ENCODE peak calls at places on chromosomes 1 and 21, in seven cellular contexts. J is H4; M is CD8-positive, alpha-beta T cell; L is NCI-H1092; U is activated gamma-delta T cell treated with Interleukin-2 at 50 U/mL for 16 hours; Z is stimulated activated CD8-positive, alpha-beta memory T cell treated with anti-CD3 and anti-CD28 coated beads, Interleukin-2, amount 100 ng/mL, for 48 hours; I is brain microvascular endothelial cell. F is an unnamed sample.

GRCh38 chr21:35475006-35475405 is 425.9 kb upstream of the RUNX1 start:
- DNase-seq in J (no peak), M (no peak), L (no peak), U (no peak), Z (no peak), I (peak), F (no peak)

GRCh38 chr1:114180742-114181141 is 27.1 kb upstream of the SYT6 start:
- DNase-seq in J (no peak), M (no peak), L (no peak), U (no peak), Z (no peak), I (no peak), F (no peak)

GRCh38 chr1:48793863-48794262 is 17.2 kb upstream of the BEND5 start:
- DNase-seq in J (no peak), M (no peak), L (no peak), U (no peak), Z (no peak), I (no peak), F (no peak)

GRCh38 chr1:99672500-99673213 is 26.7 kb downstream of the PALMD start:
- DNase-seq in J (no peak), M (no peak), L (no peak), U (no peak), Z (no peak), I (peak), F (no peak)

GRCh38 chr1:10795305-10796021 is 983 bp downstream of the CASZ1 start:
- DNase-seq in J (no peak), M (no peak), L (no peak), U (no peak), Z (no peak), I (no peak), F (no peak)

GRCh38 chr1:186957339-186957738 is 128.6 kb downstream of the PLA2G4A start:
- DNase-seq in J (no peak), M (no peak), L (no peak), U (no peak), Z (no peak), I (no peak), F (peak)

GRCh38 chr1:73623946-73624345 is 574.0 kb downstream of the LRRIQ3 start:
- DNase-seq in J (no peak), M (no peak), L (no peak), U (no peak), Z (no peak), I (no peak), F (no peak)

GRCh38 chr1:174152424-174152823 is 6.9 kb upstream of the RABGAP1L start:
- DNase-seq in J (no peak), M (no peak), L (no peak), U (no peak), Z (no peak), I (no peak), F (no peak)

GRCh38 chr1:54640361-54640760 is 1.2 kb upstream of the MROH7 start:
- DNase-seq in J (no peak), M (no peak), L (no peak), U (no peak), Z (no peak), I (no peak), F (no peak)

GRCh38 chr1:233281711-233282581 is 13.6 kb downstream of the PCNX2 start:
- DNase-seq in J (peak), M (peak), L (no peak), U (peak), Z (no peak), I (peak), F (no peak)

GRCh38 chr1:95023399-95024050 is 49.2 kb downstream of the ALG14 start:
- DNase-seq in J (peak), M (no peak), L (no peak), U (no peak), Z (no peak), I (peak), F (peak)

GRCh38 chr1:48109390-48110009 is 112.3 kb upstream of the TRABD2B start:
- DNase-seq in J (peak), M (no peak), L (peak), U (no peak), Z (no peak), I (peak), F (peak)

F was measured in skeletal muscle cell.